ENCODE peak calls at places on chromosomes 7 and 10, in eight cellular contexts. E is left ventricle myocardium inferior; M is CD4-positive, alpha-beta memory T cell; J is GM23338; U is coronary artery; W is H9; K is heart right ventricle; V is kidney. C is an unnamed sample.

GRCh38 chr7:80129785-80130184 is 4.8 kb upstream of the GNAI1 start:
- DNase-seq in E (no peak), M (no peak), J (no peak), U (no peak), W (no peak), K (no peak), V (no peak), C (no peak)

GRCh38 chr7:112937651-112938390 is 147.6 kb upstream of the TMEM168 start:
- DNase-seq in E (no peak), M (no peak), J (no peak), U (no peak), W (no peak), K (no peak), V (no peak), C (no peak)

GRCh38 chr7:91435386-91436059 is 171.3 kb downstream of the FZD1 start:
- DNase-seq in E (no peak), M (no peak), J (no peak), U (no peak), W (no peak), K (no peak), V (no peak), C (no peak)

GRCh38 chr7:22184549-22185199 is 172.3 kb downstream of the RAPGEF5 start:
- DNase-seq in E (no peak), M (no peak), J (peak), U (no peak), W (peak), K (no peak), V (no peak), C (no peak)

GRCh38 chr7:39637963-39638485 is 14.7 kb downstream of the RALA start:
- DNase-seq in E (no peak), M (no peak), J (no peak), U (no peak), W (no peak), K (no peak), V (no peak), C (no peak)

GRCh38 chr7:1664711-1665591 is 5.1 kb upstream of the ELFN1 start:
- DNase-seq in E (peak), M (peak), J (peak), U (peak), W (peak), K (peak), V (peak), C (peak)

GRCh38 chr10:79063071-79063491 is 5.7 kb upstream of the ZMIZ1 start:
- DNase-seq in E (peak), M (no peak), J (no peak), U (peak), W (no peak), K (no peak), V (peak), C (no peak)

GRCh38 chr7:99008181-99008631 is 129.9 kb downstream of the TRRAP start:
- DNase-seq in E (no peak), M (no peak), J (no peak), U (no peak), W (no peak), K (no peak), V (no peak), C (no peak)

GRCh38 chr7:1659696-1660095 is 10.4 kb upstream of the ELFN1 start:
- DNase-seq in E (no peak), M (no peak), J (no peak), U (no peak), W (no peak), K (no peak), V (no peak), C (no peak)

GRCh38 chr10:126911301-126911700 is 6.1 kb downstream of the DOCK1 start:
- DNase-seq in E (no peak), M (no peak), J (no peak), U (no peak), W (no peak), K (no peak), V (no peak), C (no peak)

GRCh38 chr7:108660465-108660864 is 90.8 kb downstream of the DNAJB9 start:
- DNase-seq in E (no peak), M (no peak), J (peak), U (no peak), W (no peak), K (no peak), V (no peak), C (no peak)

GRCh38 chr7:50812847-50813475 is 30.3 kb upstream of the GRB10 start:
- DNase-seq in E (peak), M (no peak), J (peak), U (no peak), W (no peak), K (peak), V (peak), C (peak)

GRCh38 chr10:113552014-113552413 is 839 bp upstream of the HABP2 start:
- DNase-seq in E (no peak), M (no peak), J (no peak), U (no peak), W (no peak), K (no peak), V (no peak), C (no peak)

GRCh38 chr10:99551158-99551557 is 18.4 kb downstream of the NKX2-3 start:
- DNase-seq in E (no peak), M (no peak), J (no peak), U (no peak), W (no peak), K (no peak), V (no peak), C (no peak)

GRCh38 chr10:16063350-16063749 is 203.0 kb upstream of the MINDY3 start:
- DNase-seq in E (no peak), M (no peak), J (no peak), U (no peak), W (no peak), K (no peak), V (no peak), C (no peak)

GRCh38 chr10:97320480-97321031 is 1.5 kb downstream of the FRAT1 start:
- DNase-seq in E (no peak), M (no peak), J (peak), U (no peak), W (peak), K (no peak), V (peak), C (peak)

GRCh38 chr10:93815304-93816091 is 57.8 kb downstream of the LGI1 start:
- DNase-seq in E (no peak), M (no peak), J (peak), U (no peak), W (peak), K (no peak), V (no peak), C (no peak)

GRCh38 chr10:12594448-12594944 is 245.1 kb downstream of the CAMK1D start:
- DNase-seq in E (no peak), M (peak), J (no peak), U (no peak), W (no peak), K (no peak), V (no peak), C (no peak)

GRCh38 chr10:56823849-56824248 is 462.8 kb upstream of the ZWINT start:
- DNase-seq in E (no peak), M (no peak), J (peak), U (no peak), W (no peak), K (no peak), V (no peak), C (no peak)

GRCh38 chr7:39672176-39672575 is 48.8 kb downstream of the RALA start:
- DNase-seq in E (no peak), M (no peak), J (no peak), U (no peak), W (no peak), K (peak), V (no peak), C (no peak)

GRCh38 chr10:121032460-121032859 is 181.3 kb downstream of the WDR11 start:
- DNase-seq in E (no peak), M (no peak), J (peak), U (no peak), W (no peak), K (no peak), V (no peak), C (no peak)

GRCh38 chr7:132428247-132428919 is 147.9 kb downstream of the PLXNA4 start:
- DNase-seq in E (no peak), M (no peak), J (no peak), U (no peak), W (no peak), K (no peak), V (peak), C (no peak)

GRCh38 chr7:14158111-14158510 is 168.6 kb upstream of the ETV1 start:
- DNase-seq in E (no peak), M (no peak), J (no peak), U (no peak), W (no peak), K (no peak), V (no peak), C (no peak)

GRCh38 chr7:111083423-111083822 is 7.5 kb upstream of the LRRN3 start:
- DNase-seq in E (no peak), M (peak), J (no peak), U (no peak), W (no peak), K (no peak), V (no peak), C (no peak)

GRCh38 chr10:28217848-28218247 is 85.0 kb downstream of the MPP7 start:
- DNase-seq in E (no peak), M (no peak), J (no peak), U (no peak), W (no peak), K (no peak), V (no peak), C (no peak)

GRCh38 chr7:129489491-129489890 is 12.8 kb upstream of the SMKR1 start:
- DNase-seq in E (no peak), M (no peak), J (no peak), U (no peak), W (no peak), K (no peak), V (no peak), C (no peak)

GRCh38 chr10:6037422-6037821 is 24.7 kb downstream of the IL2RA start:
- DNase-seq in E (no peak), M (no peak), J (no peak), U (no peak), W (no peak), K (peak), V (no peak), C (no peak)

GRCh38 chr10:21488954-21489446 is 36.5 kb downstream of the SKIDA1 start:
- DNase-seq in E (no peak), M (no peak), J (no peak), U (no peak), W (no peak), K (no peak), V (no peak), C (no peak)

GRCh38 chr10:36202861-36203260 is 560.8 kb upstream of the FZD8 start:
- DNase-seq in E (no peak), M (no peak), J (no peak), U (no peak), W (no peak), K (no peak), V (no peak), C (no peak)

GRCh38 chr10:44955408-44956070 is 4.1 kb upstream of the RASSF4 start:
- DNase-seq in E (peak), M (no peak), J (no peak), U (peak), W (peak), K (peak), V (no peak), C (no peak)

GRCh38 chr7:87648316-87648715 is 20.1 kb downstream of the RUNDC3B start:
- DNase-seq in E (no peak), M (no peak), J (no peak), U (no peak), W (no peak), K (no peak), V (no peak), C (no peak)

GRCh38 chr10:35934637-35934995 is 292.5 kb upstream of the FZD8 start:
- DNase-seq in E (no peak), M (no peak), J (no peak), U (no peak), W (no peak), K (no peak), V (no peak), C (no peak)

GRCh38 chr10:70271996-70272924 is 11.5 kb downstream of the NPFFR1 start:
- DNase-seq in E (peak), M (no peak), J (no peak), U (peak), W (no peak), K (no peak), V (no peak), C (no peak)

GRCh38 chr10:44281089-44281613 is 103.7 kb downstream of the CXCL12 start:
- DNase-seq in E (peak), M (no peak), J (no peak), U (no peak), W (no peak), K (peak), V (no peak), C (no peak)

GRCh38 chr10:111209666-111210065 is 132.8 kb downstream of the ADRA2A start:
- DNase-seq in E (no peak), M (no peak), J (no peak), U (no peak), W (no peak), K (no peak), V (no peak), C (no peak)

DNA sequence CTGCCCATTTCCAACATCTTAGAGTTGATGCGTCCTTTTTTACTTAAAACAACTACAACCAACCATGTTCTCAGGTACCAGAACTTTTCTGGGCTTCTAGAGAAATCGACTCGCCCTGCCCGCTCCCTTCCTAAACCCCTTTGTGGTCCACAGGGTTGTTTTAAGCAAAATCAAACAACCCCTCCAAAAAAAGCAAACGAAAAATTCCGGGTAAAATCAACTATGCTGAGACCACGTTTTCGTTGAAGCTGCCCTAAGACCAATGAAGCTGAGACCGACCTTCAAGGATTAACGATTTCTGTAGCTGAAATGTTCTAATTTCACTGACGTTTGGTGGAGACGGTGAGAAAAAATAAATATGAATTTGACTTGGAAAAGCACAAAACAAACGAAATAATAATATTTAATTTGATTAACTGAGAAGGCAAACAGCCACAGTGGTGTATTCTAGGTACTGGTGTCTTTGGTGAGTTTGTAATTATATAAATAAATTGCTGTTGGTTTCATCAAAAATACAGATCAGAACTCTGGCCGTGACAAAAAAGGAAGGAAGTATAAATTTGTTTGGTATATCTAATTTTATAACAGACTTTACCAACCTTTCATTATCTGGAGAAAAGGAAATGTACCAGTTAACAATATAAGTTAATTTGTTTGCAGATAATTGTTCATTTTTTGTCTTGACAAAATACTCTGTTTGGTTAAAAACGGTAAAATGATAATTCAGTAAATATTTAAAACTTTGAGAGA is 4.7 kb upstream of the IGF2BP3 start:
- DNase-seq in E (no peak), M (peak), J (no peak), U (no peak), W (no peak), K (no peak), V (no peak), C (no peak)
- H3K27ac ChIP-seq in E (no peak), M (no peak), J (peak), U (no peak), W (peak), K (no peak), V (no peak), C (no peak)

DNA sequence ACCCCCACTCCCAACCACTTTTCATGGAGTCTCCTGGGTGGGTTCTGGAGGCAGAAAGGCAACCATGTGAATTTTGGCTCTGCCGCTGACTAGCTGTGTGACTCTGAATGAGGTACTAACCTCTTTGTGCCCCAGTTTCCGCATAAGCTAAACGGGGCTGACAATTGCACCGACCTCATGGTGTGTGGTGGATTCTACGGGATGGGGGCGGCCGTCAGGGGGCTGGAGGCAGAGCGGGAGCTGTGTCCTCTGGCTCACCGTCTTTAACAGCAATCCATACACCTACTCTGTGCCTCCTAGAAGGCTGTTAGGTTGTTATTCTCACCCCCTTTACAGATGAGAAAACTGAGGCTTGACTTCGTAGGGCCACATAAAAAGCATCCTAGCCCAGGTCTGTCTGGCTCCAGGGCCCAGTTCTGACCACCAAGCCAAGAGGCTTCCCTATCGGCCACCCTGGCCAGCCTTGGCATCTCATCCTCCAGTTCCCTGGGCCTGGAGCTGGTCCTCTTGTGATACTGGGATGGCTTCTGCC is 4.3 kb upstream of the SLC29A3 start:
- DNase-seq in E (no peak), M (no peak), J (peak), U (no peak), W (no peak), K (no peak), V (no peak), C (no peak)
- H3K27ac ChIP-seq in E (no peak), M (no peak), J (no peak), U (no peak), W (no peak), K (no peak), V (no peak), C (no peak)

DNA sequence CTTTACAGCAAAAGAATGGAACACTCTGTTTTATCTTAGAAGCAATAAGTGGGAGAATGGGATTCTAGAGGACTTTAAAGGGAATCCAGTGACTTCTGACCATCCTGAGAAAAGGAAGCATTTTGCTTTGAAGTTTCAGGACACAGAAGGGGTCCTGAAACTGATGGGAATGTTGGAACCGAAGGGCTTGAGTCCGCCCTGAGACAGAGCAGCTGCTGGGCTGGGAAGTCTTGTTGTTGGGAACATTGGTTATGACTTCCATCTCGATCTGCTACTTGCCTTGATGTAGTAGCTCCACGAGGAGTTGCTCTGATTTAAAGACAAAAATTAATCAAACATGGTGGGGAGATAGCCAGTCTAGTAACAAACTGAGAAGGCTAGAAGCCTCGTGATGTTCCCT is 177.6 kb downstream of the JCAD start:
- DNase-seq in E (no peak), M (no peak), J (no peak), U (no peak), W (no peak), K (no peak), V (no peak), C (no peak)
- H3K27ac ChIP-seq in E (peak), M (no peak), J (no peak), U (peak), W (no peak), K (no peak), V (no peak), C (no peak)

GRCh38 chr7:102281785-102282184 is 4.9 kb upstream of the SH2B2 start:
- DNase-seq in E (no peak), M (no peak), J (no peak), U (no peak), W (no peak), K (no peak), V (no peak), C (no peak)

GRCh38 chr7:102277901-102278300 is 8.8 kb upstream of the SH2B2 start:
- DNase-seq in E (no peak), M (no peak), J (no peak), U (no peak), W (no peak), K (no peak), V (no peak), C (no peak)

GRCh38 chr7:102282465-102283362 is 4.0 kb upstream of the SH2B2 start:
- DNase-seq in E (no peak), M (no peak), J (no peak), U (no peak), W (no peak), K (no peak), V (no peak), C (no peak)

GRCh38 chr7:102280521-102280920 is 6.1 kb upstream of the SH2B2 start:
- DNase-seq in E (no peak), M (no peak), J (no peak), U (no peak), W (no peak), K (no peak), V (no peak), C (no peak)

GRCh38 chr7:102279537-102280400 is 6.9 kb upstream of the SH2B2 start:
- DNase-seq in E (peak), M (peak), J (peak), U (no peak), W (peak), K (peak), V (no peak), C (no peak)
- H3K27ac ChIP-seq in E (no peak), M (no peak), J (no peak), U (no peak), W (no peak), K (no peak), V (no peak), C (no peak)

DNA sequence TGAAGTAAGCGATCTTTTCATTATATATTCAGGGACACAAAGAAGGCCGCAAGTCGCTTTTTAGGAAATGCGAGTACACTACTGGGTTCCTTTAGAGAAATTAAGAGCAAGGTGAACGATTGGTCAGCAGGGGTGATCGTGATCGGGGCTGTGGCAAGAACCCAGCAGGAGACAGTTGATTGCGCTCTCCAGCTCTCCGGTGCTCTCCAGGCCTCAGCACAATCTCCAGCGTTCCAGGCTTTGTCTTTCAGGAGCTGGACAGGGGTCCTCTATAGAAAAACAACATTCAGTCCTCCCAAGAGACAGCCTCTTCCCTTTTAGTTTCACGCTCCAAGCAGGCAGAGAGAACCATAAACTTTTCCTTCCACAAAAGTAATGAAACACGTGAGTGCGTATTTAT is 170.5 kb upstream of the KLF6 start:
- DNase-seq in E (no peak), M (no peak), J (peak), U (no peak), W (peak), K (no peak), V (no peak), C (no peak)
- H3K27ac ChIP-seq in E (no peak), M (no peak), J (peak), U (no peak), W (no peak), K (no peak), V (no peak), C (no peak)

DNA sequence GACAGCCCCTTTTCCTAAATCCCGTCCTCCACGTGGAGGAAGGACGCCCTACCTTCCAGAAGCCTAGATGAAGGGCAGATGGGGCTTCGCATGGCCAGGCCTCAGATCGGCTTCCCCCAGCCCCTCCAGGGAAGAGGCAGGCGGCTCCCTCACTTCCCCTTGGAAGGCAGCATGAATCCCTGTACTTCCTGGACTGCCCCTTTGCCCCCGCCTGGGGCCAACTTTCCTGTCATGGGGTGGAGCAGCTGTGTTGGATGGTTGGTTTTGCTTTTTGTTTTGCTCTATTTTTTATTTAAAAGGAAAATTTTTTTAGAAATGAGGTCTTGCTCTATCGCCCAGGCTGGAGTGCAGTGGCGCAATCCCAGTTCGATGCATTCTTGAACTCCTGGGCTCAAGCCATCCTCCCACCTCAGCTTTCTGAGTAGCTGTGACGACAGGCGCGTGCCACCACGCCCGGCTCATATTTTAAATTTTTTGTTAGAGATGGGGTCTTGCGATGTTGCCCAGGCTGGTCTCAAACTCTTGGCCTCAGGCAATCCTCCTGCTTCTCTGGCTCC is 27.2 kb downstream of the GTF2IRD1 start:
- DNase-seq in E (peak), M (no peak), J (no peak), U (peak), W (no peak), K (peak), V (peak), C (peak)
- H3K27ac ChIP-seq in E (peak), M (no peak), J (peak), U (peak), W (peak), K (peak), V (peak), C (peak)

GRCh38 chr7:5343893-5344292 is 61.1 kb downstream of the SLC29A4 start:
- DNase-seq in E (no peak), M (no peak), J (no peak), U (no peak), W (no peak), K (no peak), V (no peak), C (no peak)
- H3K27ac ChIP-seq in E (no peak), M (no peak), J (no peak), U (no peak), W (no peak), K (no peak), V (no peak), C (no peak)

C was measured in upper lobe of left lung.